ENCODE peak calls at places on chromosomes 1 and 21, in ten cellular contexts. M, V, Z, K, P, E, N, A, G and D are unnamed samples.

GRCh38 chr21:29221259-29221744 is 77.4 kb upstream of the BACH1 start:
- DNase-seq in M (peak), N (peak), Z (no peak), K (no peak), P (no peak), E (no peak), V (no peak), G (no peak), A (peak), D (no peak)

GRCh38 chr21:38945536-38946245 is 140.0 kb downstream of the ETS2 start:
- DNase-seq in P (no peak), E (no peak), M (peak), Z (no peak), A (peak), G (no peak), V (no peak), K (no peak), N (peak), D (no peak)

GRCh38 chr1:156920233-156921052 is at the start of gene LRRC71:
- DNase-seq in A (peak), G (peak), M (peak), Z (peak), P (peak), E (peak), N (peak), K (peak), V (peak), D (peak)

GRCh38 chr1:237133921-237134320 is 91.9 kb downstream of the RYR2 start:
- DNase-seq in A (peak), Z (no peak), G (no peak), N (no peak), M (no peak), V (no peak), P (no peak), E (no peak), K (no peak), D (no peak)

GRCh38 chr1:15703562-15703961 is 19.4 kb downstream of the PLEKHM2 start:
- DNase-seq in A (peak), E (no peak), V (peak), K (no peak), Z (no peak), N (peak), P (no peak), M (peak), G (no peak), D (peak)

GRCh38 chr1:2840036-2840809 is 38.7 kb upstream of the TTC34 start:
- DNase-seq in G (no peak), V (no peak), N (no peak), A (no peak), P (no peak), M (no peak), E (no peak), K (peak), Z (no peak), D (no peak)

GRCh38 chr1:22325531-22326371 is 125.9 kb upstream of the ZBTB40 start:
- DNase-seq in Z (no peak), K (no peak), A (no peak), V (no peak), E (no peak), M (no peak), G (no peak), P (no peak), N (no peak), D (no peak)

GRCh38 chr1:76872944-76873343 is 5.7 kb downstream of the ST6GALNAC5 start:
- DNase-seq in Z (no peak), A (no peak), V (no peak), M (no peak), N (no peak), E (no peak), K (no peak), G (no peak), P (no peak), D (no peak)

GRCh38 chr1:111481387-111482221 is 7.8 kb downstream of the C1orf162 start:
- DNase-seq in A (peak), G (peak), E (peak), N (peak), V (peak), P (peak), Z (peak), M (peak), K (peak), D (peak)

GRCh38 chr1:107804134-107804533 is 160.8 kb downstream of the VAV3 start:
- DNase-seq in E (no peak), K (no peak), Z (no peak), V (no peak), G (no peak), M (no peak), A (no peak), P (no peak), N (no peak), D (no peak)

GRCh38 chr1:186740324-186740723 is 60.1 kb upstream of the PTGS2 start:
- DNase-seq in V (no peak), E (no peak), P (no peak), Z (no peak), G (no peak), K (no peak), N (no peak), M (no peak), A (no peak), D (no peak)

GRCh38 chr1:156709743-156710489 is 4.5 kb upstream of the CRABP2 start:
- DNase-seq in N (peak), P (no peak), G (peak), E (peak), Z (no peak), K (no peak), M (peak), A (peak), V (peak), D (peak)

GRCh38 chr1:9629445-9630201 is 21.9 kb upstream of the PIK3CD start:
- DNase-seq in E (no peak), G (no peak), K (peak), N (no peak), P (peak), M (no peak), Z (no peak), V (no peak), A (no peak), D (no peak)

GRCh38 chr1:186491351-186491750 is 30.4 kb upstream of the PDC start:
- DNase-seq in Z (no peak), K (no peak), G (no peak), A (no peak), E (no peak), N (no peak), M (no peak), P (no peak), V (no peak), D (no peak)

GRCh38 chr21:34037446-34037845 is 35.9 kb upstream of the MRPS6 start:
- DNase-seq in V (peak), Z (no peak), N (peak), E (no peak), M (no peak), K (no peak), P (no peak), G (no peak), A (peak), D (peak)

GRCh38 chr1:156912310-156912709 is 8.1 kb upstream of the LRRC71 start:
- DNase-seq in E (no peak), N (no peak), P (no peak), A (no peak), V (no peak), G (no peak), K (no peak), Z (no peak), M (no peak), D (no peak)

GRCh38 chr1:56645663-56646330 is 683 bp downstream of the PRKAA2 start:
- DNase-seq in E (peak), V (no peak), P (no peak), N (no peak), G (peak), K (no peak), M (no peak), A (peak), Z (no peak), D (peak)